ENCODE peak calls at places on chromosomes 6 and 20, in six cellular contexts. One of them, this sample, is unnamed.

GRCh38 chr20:53859684-53860083 is 210.7 kb downstream of the BCAS1 start:
- DNase-seq in MM.1S: no peak
- DNase-seq in NCI-H1092 treated with DMSO at 0.1 percent for 48 hours: no peak
- DNase-seq in iris pigment epithelial cell: no peak
- DNase-seq in HT-29: no peak
- DNase-seq in MCF 10A: no peak
- DNase-seq in this sample: no peak

GRCh38 chr20:12594410-12595130 is 414.2 kb upstream of the SPTLC3 start:
- DNase-seq in MM.1S: no peak
- DNase-seq in NCI-H1092 treated with DMSO at 0.1 percent for 48 hours: no peak
- DNase-seq in iris pigment epithelial cell: peak
- DNase-seq in HT-29: peak
- DNase-seq in MCF 10A: peak
- DNase-seq in this sample: peak

GRCh38 chr6:127939442-127940066 is 38.7 kb upstream of the THEMIS start:
- DNase-seq in MM.1S: peak
- DNase-seq in NCI-H1092 treated with DMSO at 0.1 percent for 48 hours: no peak
- DNase-seq in iris pigment epithelial cell: peak
- DNase-seq in HT-29: peak
- DNase-seq in MCF 10A: no peak
- DNase-seq in this sample: peak

GRCh38 chr6:77829736-77830135 is 176.9 kb downstream of the MEI4 start:
- DNase-seq in MM.1S: no peak
- DNase-seq in NCI-H1092 treated with DMSO at 0.1 percent for 48 hours: no peak
- DNase-seq in iris pigment epithelial cell: no peak
- DNase-seq in HT-29: no peak
- DNase-seq in MCF 10A: no peak
- DNase-seq in this sample: no peak

GRCh38 chr20:57439432-57439831 is 48.2 kb downstream of the RBM38 start:
- DNase-seq in MM.1S: no peak
- DNase-seq in NCI-H1092 treated with DMSO at 0.1 percent for 48 hours: peak
- DNase-seq in iris pigment epithelial cell: no peak
- DNase-seq in HT-29: peak
- DNase-seq in MCF 10A: peak
- DNase-seq in this sample: no peak

GRCh38 chr6:127463056-127463455 is 3.9 kb upstream of the KIAA0408 start:
- DNase-seq in MM.1S: no peak
- DNase-seq in NCI-H1092 treated with DMSO at 0.1 percent for 48 hours: no peak
- DNase-seq in iris pigment epithelial cell: peak
- DNase-seq in HT-29: no peak
- DNase-seq in MCF 10A: no peak
- DNase-seq in this sample: peak

GRCh38 chr20:6606651-6607050 is 160.8 kb upstream of the BMP2 start:
- DNase-seq in MM.1S: no peak
- DNase-seq in NCI-H1092 treated with DMSO at 0.1 percent for 48 hours: no peak
- DNase-seq in iris pigment epithelial cell: no peak
- DNase-seq in HT-29: no peak
- DNase-seq in MCF 10A: no peak
- DNase-seq in this sample: no peak

GRCh38 chr6:7899046-7899888 is 11.3 kb downstream of the TXNDC5 start:
- DNase-seq in MM.1S: peak
- DNase-seq in NCI-H1092 treated with DMSO at 0.1 percent for 48 hours: no peak
- DNase-seq in iris pigment epithelial cell: no peak
- DNase-seq in HT-29: peak
- DNase-seq in MCF 10A: no peak
- DNase-seq in this sample: no peak

GRCh38 chr6:122869437-122870024 is 80.5 kb downstream of the SMPDL3A start:
- DNase-seq in MM.1S: peak
- DNase-seq in NCI-H1092 treated with DMSO at 0.1 percent for 48 hours: peak
- DNase-seq in iris pigment epithelial cell: peak
- DNase-seq in HT-29: peak
- DNase-seq in MCF 10A: peak
- DNase-seq in this sample: peak

GRCh38 chr6:109939654-109940053 is 38.5 kb upstream of the GPR6 start:
- DNase-seq in MM.1S: no peak
- DNase-seq in NCI-H1092 treated with DMSO at 0.1 percent for 48 hours: no peak
- DNase-seq in iris pigment epithelial cell: peak
- DNase-seq in HT-29: no peak
- DNase-seq in MCF 10A: peak
- DNase-seq in this sample: peak

GRCh38 chr6:33411632-33412005 is 805 bp downstream of the PHF1 start:
- DNase-seq in MM.1S: no peak
- DNase-seq in NCI-H1092 treated with DMSO at 0.1 percent for 48 hours: no peak
- DNase-seq in iris pigment epithelial cell: no peak
- DNase-seq in HT-29: no peak
- DNase-seq in MCF 10A: no peak
- DNase-seq in this sample: no peak

This sample was measured in bronchial epithelial cell.